ENCODE peak calls at places on chromosomes 12 and 14, in five cellular contexts. V is HepG2, J is upper lobe of left lung, O is K562, I is GM12878. W is an unnamed sample. For H3K4me1 and H3K27me3, the result is how much of the 10 kb centered on the place peaks cover.

GRCh38 chr14:93068721-93069120 is 47.0 kb downstream of the ITPK1 start:
- ATAC-seq in V (no peak), J (no peak), O (no peak), I (no peak), W (no peak)

GRCh38 chr14:85701763-85702162 is 171.8 kb downstream of the FLRT2 start:
- ATAC-seq in V (no peak), J (no peak), O (no peak), I (no peak), W (no peak)

GRCh38 chr12:112275211-112275610 is 107.0 kb downstream of the HECTD4 start:
- ATAC-seq in V (no peak), J (no peak), O (no peak), I (no peak), W (no peak)

GRCh38 chr14:104972301-104973211 is 5.6 kb downstream of the AHNAK2 start:
- ATAC-seq in V (peak), J (peak), O (no peak), I (no peak), W (peak)

GRCh38 chr12:121614872-121615467 is 11.4 kb upstream of the ORAI1 start:
- ATAC-seq in V (no peak), J (no peak), O (no peak), I (no peak), W (no peak)

GRCh38 chr14:68938515-68939423 is 40.3 kb downstream of the ACTN1 start:
- ATAC-seq in V (peak), J (no peak), O (no peak), I (peak), W (no peak)

GRCh38 chr14:38208825-38209562 is 1.3 kb downstream of the SSTR1 start:
- ATAC-seq in V (peak), J (peak), O (no peak), I (no peak), W (peak)

GRCh38 chr12:76057316-76057715 is 25.7 kb upstream of the PHLDA1 start:
- ATAC-seq in V (no peak), J (no peak), O (no peak), I (no peak), W (no peak)

GRCh38 chr12:107200394-107200793 is 107.0 kb upstream of the CRY1 start:
- ATAC-seq in V (no peak), J (no peak), O (no peak), I (no peak), W (no peak)

GRCh38 chr14:30553311-30553989 is 5.5 kb upstream of the G2E3 start:
- ATAC-seq in V (no peak), J (no peak), O (no peak), I (no peak), W (no peak)

GRCh38 chr12:123741937-123742572 is 20.0 kb upstream of the DNAH10 start:
- ATAC-seq in V (no peak), J (no peak), O (no peak), I (peak), W (no peak)

GRCh38 chr12:104583311-104583710 is 126.6 kb downstream of the CHST11 start:
- ATAC-seq in V (no peak), J (no peak), O (no peak), I (peak), W (no peak)

GRCh38 chr14:104353221-104353920 is 215.0 kb downstream of the KIF26A start:
- ATAC-seq in V (no peak), J (no peak), O (no peak), I (no peak), W (no peak)

GRCh38 chr12:91912178-91912577 is 233.5 kb downstream of the BTG1 start:
- ATAC-seq in V (no peak), J (no peak), O (no peak), I (no peak), W (no peak)

GRCh38 chr14:103550451-103551337 is 11.8 kb downstream of the BAG5 start:
- ATAC-seq in V (peak), J (no peak), O (no peak), I (no peak), W (peak)

GRCh38 chr12:109967383-109968031 is 28.7 kb downstream of the GIT2 start:
- ATAC-seq in V (peak), J (no peak), O (no peak), I (peak), W (no peak)

GRCh38 chr12:79964100-79964627 is 29.3 kb upstream of the PPP1R12A start:
- ATAC-seq in V (no peak), J (no peak), O (peak), I (no peak), W (no peak)

GRCh38 chr12:113040722-113041168 is 15.8 kb upstream of the DTX1 start:
- ATAC-seq in V (peak), J (peak), O (no peak), I (no peak), W (peak)

GRCh38 chr12:53198470-53199110 is 8.5 kb downstream of the ITGB7 start:
- ATAC-seq in V (no peak), J (no peak), O (no peak), I (no peak), W (no peak)

GRCh38 chr12:99686142-99686541 is 38.6 kb downstream of the GARIN6 start:
- ATAC-seq in V (no peak), J (no peak), O (no peak), I (no peak), W (no peak)

GRCh38 chr12:120220838-120221575 is 20.1 kb upstream of the RPLP0 start:
- ATAC-seq in V (peak), J (no peak), O (no peak), I (no peak), W (no peak)

GRCh38 chr12:75478395-75478794 is 2.2 kb upstream of the GLIPR1 start:
- ATAC-seq in V (no peak), J (no peak), O (no peak), I (peak), W (no peak)

GRCh38 chr12:108399514-108399913 is 60.4 kb upstream of the CMKLR1 start:
- ATAC-seq in V (no peak), J (no peak), O (no peak), I (no peak), W (peak)

GRCh38 chr14:98237939-98238338 is 1034.1 kb downstream of the BCL11B start:
- ATAC-seq in V (no peak), J (no peak), O (no peak), I (no peak), W (no peak)

GRCh38 chr14:74240794-74241610 is 1.8 kb downstream of the VSX2 start:
- ATAC-seq in V (no peak), J (no peak), O (no peak), I (peak), W (no peak)

GRCh38 chr14:70779667-70780066 is 29.6 kb downstream of the MAP3K9 start:
- ATAC-seq in V (no peak), J (no peak), O (no peak), I (no peak), W (no peak)

GRCh38 chr14:54186821-54187365 is 209.9 kb upstream of the CDKN3 start:
- ATAC-seq in V (no peak), J (no peak), O (no peak), I (no peak), W (no peak)

GRCh38 chr14:91302391-91302790 is 57.9 kb upstream of the GPR68 start:
- ATAC-seq in V (no peak), J (no peak), O (no peak), I (peak), W (no peak)

GRCh38 chr14:99134333-99135046 is 137.5 kb downstream of the BCL11B start:
- ATAC-seq in V (no peak), J (no peak), O (no peak), I (no peak), W (no peak)

GRCh38 chr12:132161046-132161781 is 17.0 kb downstream of the NOC4L start:
- ATAC-seq in V (no peak), J (no peak), O (no peak), I (no peak), W (no peak)

DNA sequence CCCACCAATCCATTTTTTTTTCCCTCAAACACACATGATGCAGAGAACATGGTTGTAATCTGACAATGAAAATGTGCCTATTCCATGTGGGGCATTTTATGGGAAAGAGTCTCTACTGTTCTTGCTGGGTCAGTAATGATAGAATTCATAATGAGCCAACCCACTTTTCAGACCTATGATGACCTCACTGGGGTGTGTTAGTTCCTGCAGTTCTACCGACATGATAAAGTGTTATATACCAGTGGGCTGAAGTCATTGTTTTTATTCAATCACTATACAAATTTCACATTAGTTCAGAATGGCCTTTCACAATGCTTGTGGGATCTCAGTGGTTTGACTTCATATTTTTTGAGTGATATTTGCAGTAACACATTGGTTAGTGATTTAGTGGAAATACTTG is 47.5 kb downstream of the PPFIBP1 start:
- ATAC-seq in V (no peak), J (no peak), O (no peak), I (no peak), W (peak)
- TF ChIP-seq EP300 in V (no peak), J (no peak), O (no peak), I (no peak), W (no peak)

GRCh38 chr12:8050600-8051250 is 15.4 kb downstream of the C3AR1 start:
- ATAC-seq in V (no peak), J (no peak), O (no peak), I (no peak), W (no peak)
- H3K4me1 ChIP-seq in V (under half), J (under half), O (under half), I (under half), W (under half)

GRCh38 chr14:76514599-76514998 is 138.7 kb downstream of the ESRRB start:
- ATAC-seq in V (peak), J (no peak), O (peak), I (peak), W (no peak)

GRCh38 chr14:76510255-76510654 is 134.3 kb downstream of the ESRRB start:
- ATAC-seq in V (no peak), J (no peak), O (no peak), I (no peak), W (no peak)

DNA sequence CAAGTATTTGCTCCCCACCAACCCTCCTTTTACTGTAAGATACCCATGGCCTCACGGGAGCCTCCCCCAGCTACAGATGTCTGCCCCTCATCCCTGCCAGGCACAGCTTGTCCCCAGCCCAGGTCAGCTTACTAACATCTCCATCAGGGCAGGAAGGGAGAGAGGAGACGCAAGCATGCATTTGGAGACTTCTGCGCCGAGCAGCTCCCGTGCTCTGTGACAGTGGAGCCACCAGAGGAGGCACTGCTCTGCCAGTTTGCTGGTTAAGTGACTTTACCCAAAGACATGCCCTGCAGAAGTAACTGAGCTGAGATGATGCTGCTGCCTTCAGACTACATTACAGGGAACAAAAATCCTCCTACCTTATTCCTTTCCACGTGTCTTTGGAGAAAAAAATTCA is 133.4 kb downstream of the ESRRB start:
- ATAC-seq in V (no peak), J (no peak), O (no peak), I (no peak), W (no peak)
- H3K27me3 ChIP-seq in V (under half), J (under half), O (under half), I (under half), W (half or more)

DNA sequence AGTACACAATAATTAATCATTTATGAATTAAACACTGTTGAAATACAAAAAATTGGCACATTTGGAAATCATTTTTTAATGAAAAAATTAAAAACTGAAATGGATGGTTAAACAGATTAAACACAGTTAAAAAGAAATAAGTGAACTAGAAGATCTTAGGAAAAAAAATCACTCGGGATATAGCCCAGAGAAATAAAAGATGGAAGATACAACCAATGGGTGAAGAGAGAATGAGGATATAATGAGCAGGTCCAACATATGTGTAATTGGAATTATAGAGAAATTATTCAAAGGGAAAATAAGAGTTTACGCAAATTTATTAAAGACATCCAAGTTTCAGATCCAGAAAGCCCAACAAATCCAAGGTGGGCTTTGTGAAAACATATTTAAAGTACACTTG is 6.1 kb downstream of the GPR137C start:
- ATAC-seq in V (no peak), J (no peak), O (no peak), I (no peak), W (no peak)
- TF ChIP-seq EP300 in V (no peak), J (no peak), O (no peak), I (no peak), W (no peak)

DNA sequence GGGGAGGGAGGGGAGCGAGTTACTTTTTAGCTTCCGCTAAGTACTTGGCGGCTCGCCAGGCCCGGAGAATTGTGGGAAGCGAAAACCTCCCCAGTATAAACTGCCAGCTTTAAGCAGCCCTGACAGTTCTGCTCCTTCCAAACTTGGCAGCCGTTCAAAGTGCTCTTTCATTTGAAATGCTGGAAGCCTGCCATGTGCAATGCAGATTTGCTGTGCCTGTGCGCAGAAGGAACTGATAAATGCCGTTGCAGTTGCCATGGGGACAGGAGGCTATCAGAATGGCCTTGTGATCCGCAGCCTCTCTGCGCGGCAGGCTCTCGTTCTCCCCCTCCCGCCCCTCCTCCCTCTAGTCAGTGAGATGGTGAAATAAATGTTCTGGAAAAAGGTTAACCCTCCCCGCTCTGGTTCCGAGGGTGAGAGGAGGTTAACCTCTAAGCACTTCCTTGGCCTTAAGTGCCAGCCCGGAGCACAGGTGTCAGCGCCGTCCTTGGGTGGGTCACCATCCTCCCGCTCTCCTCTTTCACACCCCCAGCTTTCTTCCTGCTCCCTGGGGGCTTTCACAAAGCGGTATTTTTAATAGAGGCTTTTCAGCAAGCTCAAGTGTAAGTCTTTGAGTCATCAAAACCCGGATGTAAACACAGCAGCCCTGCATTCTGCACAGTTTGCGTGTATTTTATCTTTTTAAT is 11.9 kb upstream of the IRF2BPL start:
- ATAC-seq in V (peak), J (peak), O (peak), I (peak), W (peak)
- H3K4me1 ChIP-seq in V (half or more), J (half or more), O (half or more), I (half or more), W (half or more)

DNA sequence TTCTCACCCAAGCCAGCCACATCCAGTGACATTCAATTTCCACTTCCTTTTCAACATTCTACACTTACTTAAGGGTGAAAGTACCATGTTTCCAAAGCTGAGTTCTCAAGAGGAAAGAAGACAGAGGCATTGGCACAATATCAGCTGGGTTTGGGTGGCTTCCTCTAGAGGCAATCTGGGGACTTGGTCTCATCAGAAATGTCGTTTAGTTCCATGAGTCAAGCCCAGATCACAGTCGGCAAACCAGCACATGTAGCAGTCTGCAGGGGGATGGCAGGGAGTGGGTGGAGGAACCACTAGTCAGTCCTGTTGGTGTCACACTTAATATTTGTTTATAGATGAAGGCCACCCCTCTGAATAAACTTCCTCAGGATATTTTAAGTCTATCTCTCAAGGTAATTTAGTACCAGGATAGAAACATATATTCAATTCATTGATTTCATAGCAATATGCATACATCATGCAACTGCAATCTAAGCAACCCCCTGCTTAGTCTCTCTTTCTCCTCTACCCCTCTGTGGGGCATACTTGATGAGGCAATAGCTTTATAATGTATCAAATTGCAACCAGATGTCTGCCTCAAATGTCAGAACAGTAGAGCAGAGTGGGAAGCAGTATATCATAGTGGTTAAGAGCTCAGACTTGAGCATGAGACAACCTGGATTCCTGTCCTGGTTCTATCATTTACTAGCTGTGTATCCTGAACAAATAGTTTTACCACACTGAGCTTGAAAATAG is 3.0 kb downstream of the SRRM4 start:
- ATAC-seq in V (no peak), J (no peak), O (no peak), I (no peak), W (no peak)
- H3K27me3 ChIP-seq in V (under half), J (under half), O (under half), I (under half), W (half or more)

W was measured in gastroesophageal sphincter.